ENCODE peak calls at places on chromosome 13, in six cellular contexts. O is midbrain; U is BJ; W is activated CD4-positive, alpha-beta memory T cell treated with anti-CD3 and anti-CD28 coated beads for 36 hours; H is activated CD4-positive, alpha-beta T cell treated with anti-CD3 and anti-CD28 coated beads, Interleukin-2, amount 50 U/mL, for 1 hour; N is NCI-H524. V is an unnamed sample.

GRCh38 chr13:113050856-113051431 is 54.6 kb upstream of the F7 start:
- DNase-seq in O (no peak), N (no peak), U (no peak), W (no peak), H (no peak), V (no peak)

GRCh38 chr13:68319384-68319783 is 1089.2 kb upstream of the PCDH9 start:
- DNase-seq in H (no peak), W (no peak), O (no peak), N (no peak), U (no peak), V (no peak)

GRCh38 chr13:30110301-30111070 is 196.9 kb downstream of the KATNAL1 start:
- DNase-seq in U (no peak), W (no peak), H (no peak), O (no peak), N (no peak), V (no peak)

GRCh38 chr13:42549555-42549941 is 24.4 kb upstream of the TNFSF11 start:
- DNase-seq in H (no peak), N (no peak), U (no peak), W (peak; percentile 18), O (no peak), V (no peak)

GRCh38 chr13:94162289-94162688 is 317.2 kb downstream of the DCT start:
- DNase-seq in O (no peak), U (no peak), H (no peak), N (no peak), W (no peak), V (no peak)

GRCh38 chr13:107866007-107866665 is 349.2 kb downstream of the LIG4 start:
- DNase-seq in N (peak; percentile 14), H (no peak), W (no peak), U (no peak), O (peak; percentile 63), V (no peak)

GRCh38 chr13:66343224-66343828 is 886.8 kb downstream of the PCDH9 start:
- DNase-seq in U (no peak), O (no peak), H (no peak), W (no peak), N (no peak), V (no peak)

GRCh38 chr13:70249332-70250064 is 141.2 kb upstream of the KLHL1 start:
- DNase-seq in H (no peak), N (no peak), O (no peak), U (no peak), W (no peak), V (no peak)

GRCh38 chr13:113533441-113533840 is 42.9 kb upstream of the DCUN1D2 start:
- DNase-seq in H (no peak), O (no peak), U (no peak), W (no peak), N (no peak), V (no peak)

GRCh38 chr13:105165449-105166125 is 1369.9 kb downstream of the EFNB2 start:
- DNase-seq in W (no peak), U (no peak), O (no peak), H (no peak), N (no peak), V (no peak)

GRCh38 chr13:94389544-94390351 is 89.7 kb downstream of the DCT start:
- DNase-seq in N (no peak), O (no peak), H (no peak), U (no peak), W (no peak), V (no peak)

GRCh38 chr13:82374719-82375118 is 1507.6 kb downstream of the SLITRK1 start:
- DNase-seq in H (no peak), U (no peak), O (no peak), N (no peak), W (no peak), V (no peak)

GRCh38 chr13:46317120-46317519 is 69.9 kb downstream of the RUBCNL start:
- DNase-seq in U (no peak), W (no peak), O (no peak), N (no peak), H (no peak), V (no peak)

GRCh38 chr13:79404985-79405384 is 1.1 kb downstream of the RBM26 start:
- DNase-seq in N (no peak), U (no peak), W (peak; percentile 63), O (no peak), H (no peak), V (no peak)

GRCh38 chr13:20814224-20814910 is 40.6 kb upstream of the EEF1AKMT1 start:
- DNase-seq in U (peak; percentile 74), W (no peak), O (no peak), H (no peak), N (peak; percentile 99), V (peak; percentile 93)

GRCh38 chr13:25085125-25085742 is 10.7 kb upstream of the PABPC3 start:
- DNase-seq in W (peak; percentile 15), N (peak; percentile 81), U (no peak), O (peak; percentile 82), H (no peak), V (no peak)

GRCh38 chr13:47459512-47459911 is 541.6 kb downstream of the SUCLA2 start:
- DNase-seq in H (no peak), N (no peak), O (no peak), W (no peak), U (no peak), V (no peak)

GRCh38 chr13:27476943-27477681 is 26.7 kb upstream of the MTIF3 start:
- DNase-seq in H (peak; percentile 15), W (peak; percentile 30), O (no peak), N (no peak), U (no peak), V (no peak)

GRCh38 chr13:64540468-64540867 is 2689.7 kb downstream of the PCDH9 start:
- DNase-seq in W (no peak), N (no peak), U (no peak), O (no peak), H (no peak), V (no peak)

GRCh38 chr13:51818771-51819511 is 15.0 kb upstream of the DHRS12 start:
- DNase-seq in U (no peak), W (peak; percentile 78), O (peak; percentile 32), H (no peak), N (no peak), V (no peak)

GRCh38 chr13:54928071-54928470 is 1899.5 kb downstream of the OLFM4 start:
- DNase-seq in O (no peak), H (no peak), N (no peak), W (no peak), U (no peak), V (no peak)

GRCh38 chr13:105485061-105485460 is 1050.4 kb downstream of the EFNB2 start:
- DNase-seq in W (no peak), H (no peak), N (no peak), O (no peak), U (no peak), V (no peak)

GRCh38 chr13:87954116-87954515 is 282.9 kb downstream of the SLITRK5 start:
- DNase-seq in U (no peak), N (no peak), O (no peak), H (no peak), W (no peak), V (no peak)

GRCh38 chr13:25803626-25804025 is 248.2 kb downstream of the SHISA2 start:
- DNase-seq in U (no peak), H (no peak), N (no peak), W (no peak), O (no peak), V (no peak)

GRCh38 chr13:25973576-25973975 is 78.2 kb downstream of the SHISA2 start:
- DNase-seq in O (no peak), U (no peak), H (no peak), N (no peak), W (peak; percentile 52), V (no peak)